ENCODE peak calls at places on chromosomes 6 and 20, in four cellular contexts. A is prostate gland, I is HCT116, Q is GM23338. C is an unnamed sample.

GRCh38 chr20:32943490-32944052 is 60.7 kb downstream of the SUN5 start:
- DNase-seq in A (no peak), I (no peak), Q (peak; percentile 18), C (no peak)

GRCh38 chr20:17657898-17658647 is 24.0 kb downstream of the RRBP1 start:
- DNase-seq in A (no peak), I (no peak), Q (no peak), C (no peak)

GRCh38 chr6:105041880-105042279 is 85.0 kb downstream of the LIN28B start:
- DNase-seq in A (no peak), I (no peak), Q (no peak), C (no peak)

GRCh38 chr20:709421-709820 is 33.8 kb upstream of the SCRT2 start:
- DNase-seq in A (peak; percentile 68), I (no peak), Q (no peak), C (no peak)

GRCh38 chr20:58223358-58223941 is 5.0 kb downstream of the ANKRD60 start:
- DNase-seq in A (no peak), I (no peak), Q (no peak), C (no peak)

GRCh38 chr6:39347906-39348585 is 25.5 kb upstream of the KCNK16 start:
- DNase-seq in A (peak; percentile 44), I (peak; percentile 24), Q (peak; percentile 90), C (peak; percentile 32)

GRCh38 chr20:4697189-4697873 is 24.4 kb upstream of the PRND start:
- DNase-seq in A (no peak), I (no peak), Q (no peak), C (peak; percentile 35)

GRCh38 chr20:46568570-46569129 is 18.2 kb upstream of the OCSTAMP start:
- DNase-seq in A (peak; percentile 87), I (no peak), Q (no peak), C (no peak)

GRCh38 chr6:5634525-5634924 is 372.2 kb downstream of the NRN1 start:
- DNase-seq in A (no peak), I (no peak), Q (no peak), C (no peak)

GRCh38 chr6:136547336-136547735 is 2.9 kb downstream of the MAP7 start:
- DNase-seq in A (no peak), I (peak; percentile 21), Q (peak; percentile 80), C (no peak)

GRCh38 chr6:1940381-1940780 is 305.0 kb downstream of the GMDS start:
- DNase-seq in A (no peak), I (no peak), Q (no peak), C (no peak)

GRCh38 chr6:20564269-20564668 is 30.0 kb downstream of the CDKAL1 start:
- DNase-seq in A (no peak), I (peak; percentile 19), Q (no peak), C (peak; percentile 57)

GRCh38 chr6:70686548-70687133 is 19.0 kb downstream of the SMAP1 start:
- DNase-seq in A (peak; percentile 36), I (no peak), Q (peak; percentile 59), C (peak; percentile 40)

GRCh38 chr20:56032251-56032650 is 26.9 kb upstream of the CBLN4 start:
- DNase-seq in A (no peak), I (peak; percentile 2), Q (peak; percentile 1), C (no peak)

GRCh38 chr6:142695016-142695415 is 250.0 kb downstream of the HIVEP2 start:
- DNase-seq in A (no peak), I (no peak), Q (no peak), C (no peak)

GRCh38 chr6:88910922-88911778 is 52.3 kb downstream of the RNGTT start:
- DNase-seq in A (no peak), I (no peak), Q (no peak), C (no peak)

GRCh38 chr6:11833626-11834592 is 55.3 kb upstream of the ADTRP start:
- DNase-seq in A (no peak), I (no peak), Q (peak; percentile 45), C (no peak)

GRCh38 chr20:25000268-25000801 is 7.8 kb upstream of the APMAP start:
- DNase-seq in A (peak; percentile 97), I (no peak), Q (no peak), C (no peak)
- H3K27ac ChIP-seq in A (peak overlapping the region; percentile 67), I (no peak overlapping the region), Q (no peak overlapping the region), C (no peak overlapping the region)

GRCh38 chr20:36506253-36506652 is 35.1 kb upstream of the MYL9 start:
- DNase-seq in A (no peak), I (no peak), Q (peak; percentile 45), C (no peak)
- H3K36me3 ChIP-seq in A (no peaks in the 10 kb centered on the region), I (peaks cover 15% of the 10 kb centered on the region), Q (peaks cover 16% of the 10 kb centered on the region), C (peaks cover 15% of the 10 kb centered on the region)

GRCh38 chr20:22449115-22449973 is 135.0 kb downstream of the FOXA2 start:
- DNase-seq in A (peak; percentile 22), I (no peak), Q (no peak), C (no peak)
- TF ChIP-seq POLR2AphosphoS5 in A (no peak), I (no peak), Q (no peak), C (no peak)

GRCh38 chr20:50304501-50304856 is 113.8 kb downstream of the CEBPB start:
- DNase-seq in A (no peak), I (no peak), Q (no peak), C (no peak)

GRCh38 chr20:50303573-50304500 is 113.2 kb downstream of the CEBPB start:
- DNase-seq in A (peak; percentile 52), I (no peak), Q (no peak), C (peak; percentile 2)

GRCh38 chr20:50301165-50301564 is 110.5 kb downstream of the CEBPB start:
- DNase-seq in A (no peak), I (no peak), Q (no peak), C (no peak)

GRCh38 chr20:50301712-50302111 is 111.1 kb downstream of the CEBPB start:
- DNase-seq in A (no peak), I (no peak), Q (no peak), C (no peak)

DNA sequence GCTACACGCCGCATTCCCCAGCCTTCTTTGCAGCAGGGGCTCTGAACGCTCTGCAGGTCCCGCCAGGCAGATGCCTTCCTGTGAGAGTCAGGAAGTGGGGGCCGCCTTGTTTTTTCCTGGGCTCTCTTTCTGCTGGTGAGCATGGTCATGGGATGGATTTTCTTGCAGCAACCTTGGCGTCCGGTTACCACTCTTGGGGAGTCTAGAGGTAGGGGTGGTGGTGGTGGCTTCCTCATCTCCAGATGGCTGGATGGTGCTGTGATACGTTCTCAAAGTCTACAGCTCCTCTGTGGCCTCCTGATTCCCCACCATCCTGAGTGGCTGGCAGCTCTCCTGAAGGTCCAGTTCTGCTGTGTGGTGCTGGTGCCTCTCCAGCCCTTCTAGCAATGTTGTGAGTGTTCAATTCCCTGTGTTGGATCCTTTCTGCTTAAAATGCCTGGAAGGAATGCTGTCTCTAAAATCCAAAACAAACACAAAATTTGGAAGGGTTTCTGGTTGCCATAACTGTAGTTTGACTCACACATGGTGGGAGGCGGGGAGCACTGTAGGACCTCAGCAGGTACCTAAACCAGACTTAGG is 111.9 kb downstream of the CEBPB start:
- DNase-seq in A (no peak), I (no peak), Q (no peak), C (no peak)
- H3K27ac ChIP-seq in A (peak overlapping the region; percentile 32), I (no peak overlapping the region), Q (no peak overlapping the region), C (no peak overlapping the region)